ENCODE peak calls at places on chromosome 17, in four cellular contexts. R is H1, A is SK-N-SH, Z is GM12891. Q is an unnamed sample.
A peak's percentile ranks its signal among the peaks of the same experiment; 100 is the strongest.

GRCh38 chr17:81305051-81305630 is 10.0 kb upstream of the SLC38A10 start:
- DNase-seq in Z (no peak), A (no peak), R (no peak), Q (no peak)

GRCh38 chr17:11880714-11881113 is 116.6 kb downstream of the ZNF18 start:
- DNase-seq in A (peak; percentile 22), Z (no peak), R (no peak), Q (no peak)

GRCh38 chr17:72432143-72432604 is 311.4 kb downstream of the SOX9 start:
- DNase-seq in Z (no peak), A (peak; percentile 85), R (no peak), Q (no peak)

GRCh38 chr17:50950002-50950877 is 84.1 kb upstream of the TOB1 start:
- DNase-seq in R (peak; percentile 86), A (peak; percentile 86), Z (peak; percentile 64), Q (no peak)

GRCh38 chr17:82320956-82321927 is 3.8 kb upstream of the CD7 start:
- DNase-seq in Z (peak; percentile 88), A (peak; percentile 95), R (peak; percentile 89), Q (peak; percentile 85)

GRCh38 chr17:77555110-77555509 is 403.4 kb upstream of the TNRC6C start:
- DNase-seq in Z (no peak), R (no peak), A (peak; percentile 56), Q (no peak)

GRCh38 chr17:50904522-50905459 is 38.6 kb upstream of the TOB1 start:
- DNase-seq in Z (no peak), A (peak; percentile 90), R (peak; percentile 72), Q (no peak)

GRCh38 chr17:70134042-70134441 is 35.3 kb upstream of the KCNJ2 start:
- DNase-seq in A (no peak), Z (no peak), R (no peak), Q (no peak)

GRCh38 chr17:50630524-50631194 is 4.0 kb upstream of the ABCC3 start:
- DNase-seq in R (peak; percentile 92), A (peak; percentile 89), Z (peak; percentile 65), Q (peak; percentile 74)

GRCh38 chr17:15896277-15896676 is 48.7 kb upstream of the ADORA2B start:
- DNase-seq in Z (no peak), R (no peak), A (no peak), Q (no peak)

GRCh38 chr17:5281814-5282638 is at the start of gene RABEP1:
- DNase-seq in R (peak; percentile 97), A (peak; percentile 97), Z (peak; percentile 88), Q (peak; percentile 85)

GRCh38 chr17:49756805-49757496 is 7.0 kb downstream of the FAM117A start:
- DNase-seq in Z (no peak), A (no peak), R (no peak), Q (no peak)

GRCh38 chr17:45277992-45278391 is 16.1 kb upstream of the SPATA32 start:
- DNase-seq in A (no peak), Z (no peak), R (no peak), Q (no peak)

DNA sequence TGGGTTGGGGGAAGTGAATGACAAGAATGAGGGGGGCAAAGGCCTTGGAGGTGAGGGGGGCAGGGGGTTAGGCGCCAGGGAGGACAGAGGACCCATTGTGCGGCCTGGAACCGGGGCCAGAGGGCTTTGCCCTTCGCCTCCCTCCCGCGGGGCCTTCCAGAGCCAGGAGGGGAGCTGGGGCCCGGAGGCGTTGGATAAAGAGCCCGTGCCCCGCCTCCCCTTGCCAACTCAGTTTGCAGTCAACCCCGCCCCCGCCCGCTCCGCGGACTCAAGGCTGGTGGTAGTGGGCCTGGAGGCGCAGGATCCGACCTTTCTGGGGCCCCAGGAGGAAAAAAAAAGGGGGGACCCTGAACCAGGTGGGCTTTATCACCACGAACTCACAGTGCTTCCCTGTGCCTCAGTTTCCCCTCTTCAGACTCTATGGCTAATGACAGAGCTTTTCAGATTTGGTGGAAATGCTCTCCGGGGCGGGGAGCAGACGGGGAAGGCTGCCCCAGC is 2.1 kb upstream of the SPHK1 start:
- DNase-seq in A (peak; percentile 54), Z (no peak), R (peak; percentile 84), Q (no peak)
- TF ChIP-seq POLR2AphosphoS5 in A (no peak), Z (no peak), R (no peak), Q (no peak)

GRCh38 chr17:62876063-62876462 is 67.9 kb upstream of the MARCHF10 start:
- DNase-seq in R (no peak), Z (no peak), A (no peak), Q (no peak)
- TF ChIP-seq TAF1 in R (no peak), Z (no peak), A (no peak), Q (no peak)

GRCh38 chr17:79082311-79083190 is 7.9 kb downstream of the ENGASE start:
- DNase-seq in A (peak; percentile 96), Z (peak; percentile 76), R (peak; percentile 91), Q (peak; percentile 71)
- TF ChIP-seq POLR2AphosphoS5 in A (no peak), Z (no peak), R (no peak), Q (no peak)

GRCh38 chr17:21191698-21192097 is 22.3 kb downstream of the TMEM11 start:
- DNase-seq in A (peak; percentile 52), R (no peak), Z (no peak), Q (no peak)

GRCh38 chr17:21194688-21195087 is 19.3 kb downstream of the TMEM11 start:
- DNase-seq in A (peak; percentile 70), R (no peak), Z (no peak), Q (no peak)

GRCh38 chr17:21193031-21193430 is 20.9 kb downstream of the TMEM11 start:
- DNase-seq in R (no peak), Z (no peak), A (no peak), Q (no peak)

GRCh38 chr17:21196126-21196525 is 17.8 kb downstream of the TMEM11 start:
- DNase-seq in R (no peak), Z (no peak), A (no peak), Q (no peak)

GRCh38 chr17:21194210-21194609 is 19.8 kb downstream of the TMEM11 start:
- DNase-seq in Z (no peak), R (no peak), A (peak; percentile 39), Q (no peak)
- TF ChIP-seq TAF1 in Z (no peak), R (no peak), A (no peak), Q (no peak)

GRCh38 chr17:79830303-79830702 is 8.9 kb downstream of the CBX4 start:
- DNase-seq in A (no peak), R (no peak), Z (no peak), Q (no peak)
- TF ChIP-seq POLR2AphosphoS5 in A (no peak), R (no peak), Z (no peak), Q (no peak)

DNA sequence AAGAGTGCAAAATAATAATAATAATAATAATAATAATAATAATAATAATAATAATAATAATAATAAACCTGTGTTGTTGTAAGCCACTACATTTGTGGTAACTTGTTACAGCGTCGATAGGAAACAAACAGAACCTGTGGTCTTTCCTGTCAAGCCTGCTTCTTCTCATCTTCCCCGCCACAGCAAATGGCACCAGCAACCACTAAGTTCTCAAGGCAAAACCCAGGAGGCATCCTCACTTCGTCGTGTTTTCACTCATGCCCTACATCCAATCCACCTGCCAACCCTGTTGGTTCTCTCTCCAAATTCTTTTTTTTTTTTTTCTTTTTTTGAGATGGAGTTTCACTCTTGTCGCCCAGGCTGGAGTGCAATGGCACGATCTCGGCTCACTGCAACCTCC is 34.2 kb downstream of the ITGAE start:
- DNase-seq in A (no peak), Z (no peak), R (no peak), Q (no peak)
- TF ChIP-seq TAF1 in A (no peak), Z (no peak), R (no peak), Q (no peak)

GRCh38 chr17:47358652-47359051 is 34.9 kb downstream of the EFCAB13 start:
- DNase-seq in R (no peak), Z (no peak), A (no peak), Q (no peak)
- TF ChIP-seq POLR2AphosphoS5 in R (no peak), Z (no peak), A (no peak), Q (no peak)

Q was measured in GM12892.